ENCODE peak calls at places on chromosomes 3 and 15, in seven cellular contexts. One of them, this sample, is unnamed.

GRCh38 chr3:120039642-120040610 is 54.3 kb downstream of the GSK3B start:
- DNase-seq in heart right ventricle: no peak
- DNase-seq in epithelial cell of esophagus: no peak
- DNase-seq in ovary: no peak
- DNase-seq in neural progenitor cell: peak
- DNase-seq in astrocyte of the spinal cord: no peak
- DNase-seq in fibroblast of pulmonary artery: no peak
- DNase-seq in this sample: no peak

GRCh38 chr3:21392521-21392920 is 358.5 kb downstream of the ZNF385D start:
- DNase-seq in heart right ventricle: no peak
- DNase-seq in epithelial cell of esophagus: no peak
- DNase-seq in ovary: no peak
- DNase-seq in neural progenitor cell: no peak
- DNase-seq in astrocyte of the spinal cord: no peak
- DNase-seq in fibroblast of pulmonary artery: peak
- DNase-seq in this sample: no peak

GRCh38 chr3:183085634-183086390 is 13.5 kb downstream of the MCCC1 start:
- DNase-seq in heart right ventricle: no peak
- DNase-seq in epithelial cell of esophagus: peak
- DNase-seq in ovary: no peak
- DNase-seq in neural progenitor cell: peak
- DNase-seq in astrocyte of the spinal cord: peak
- DNase-seq in fibroblast of pulmonary artery: peak
- DNase-seq in this sample: no peak

GRCh38 chr3:98110191-98110908 is 20.2 kb upstream of the OR5H1 start:
- DNase-seq in heart right ventricle: no peak
- DNase-seq in epithelial cell of esophagus: no peak
- DNase-seq in ovary: no peak
- DNase-seq in neural progenitor cell: peak
- DNase-seq in astrocyte of the spinal cord: no peak
- DNase-seq in fibroblast of pulmonary artery: no peak
- DNase-seq in this sample: no peak

GRCh38 chr3:53544357-53544756 is 49.9 kb downstream of the CACNA1D start:
- DNase-seq in heart right ventricle: no peak
- DNase-seq in epithelial cell of esophagus: peak
- DNase-seq in ovary: no peak
- DNase-seq in neural progenitor cell: no peak
- DNase-seq in astrocyte of the spinal cord: no peak
- DNase-seq in fibroblast of pulmonary artery: no peak
- DNase-seq in this sample: no peak

GRCh38 chr3:34582054-34582453 is 783.6 kb downstream of the PDCD6IP start:
- DNase-seq in heart right ventricle: no peak
- DNase-seq in epithelial cell of esophagus: no peak
- DNase-seq in ovary: no peak
- DNase-seq in neural progenitor cell: no peak
- DNase-seq in astrocyte of the spinal cord: no peak
- DNase-seq in fibroblast of pulmonary artery: no peak
- DNase-seq in this sample: no peak

GRCh38 chr3:196141866-196142673 is 60.2 kb upstream of the TFRC start:
- DNase-seq in heart right ventricle: no peak
- DNase-seq in epithelial cell of esophagus: peak
- DNase-seq in ovary: no peak
- DNase-seq in neural progenitor cell: no peak
- DNase-seq in astrocyte of the spinal cord: no peak
- DNase-seq in fibroblast of pulmonary artery: no peak
- DNase-seq in this sample: no peak

GRCh38 chr3:112647122-112647521 is 6.2 kb upstream of the CCDC80 start:
- DNase-seq in heart right ventricle: no peak
- DNase-seq in epithelial cell of esophagus: peak
- DNase-seq in ovary: no peak
- DNase-seq in neural progenitor cell: peak
- DNase-seq in astrocyte of the spinal cord: peak
- DNase-seq in fibroblast of pulmonary artery: peak
- DNase-seq in this sample: peak

GRCh38 chr3:114112696-114113095 is 56.2 kb downstream of the QTRT2 start:
- DNase-seq in heart right ventricle: no peak
- DNase-seq in epithelial cell of esophagus: peak
- DNase-seq in ovary: no peak
- DNase-seq in neural progenitor cell: no peak
- DNase-seq in astrocyte of the spinal cord: no peak
- DNase-seq in fibroblast of pulmonary artery: peak
- DNase-seq in this sample: no peak

GRCh38 chr15:26665950-26666921 is 106.6 kb downstream of the GABRB3 start:
- DNase-seq in heart right ventricle: no peak
- DNase-seq in epithelial cell of esophagus: no peak
- DNase-seq in ovary: no peak
- DNase-seq in neural progenitor cell: peak
- DNase-seq in astrocyte of the spinal cord: no peak
- DNase-seq in fibroblast of pulmonary artery: no peak
- DNase-seq in this sample: no peak

GRCh38 chr15:25846377-25846776 is 16.8 kb downstream of the ATP10A start:
- DNase-seq in heart right ventricle: no peak
- DNase-seq in epithelial cell of esophagus: no peak
- DNase-seq in ovary: no peak
- DNase-seq in neural progenitor cell: no peak
- DNase-seq in astrocyte of the spinal cord: no peak
- DNase-seq in fibroblast of pulmonary artery: no peak
- DNase-seq in this sample: no peak

GRCh38 chr15:96354731-96355560 is 24.4 kb downstream of the NR2F2 start:
- DNase-seq in heart right ventricle: no peak
- DNase-seq in epithelial cell of esophagus: peak
- DNase-seq in ovary: peak
- DNase-seq in neural progenitor cell: peak
- DNase-seq in astrocyte of the spinal cord: peak
- DNase-seq in fibroblast of pulmonary artery: peak
- DNase-seq in this sample: peak
- H3K4me3 ChIP-seq in heart right ventricle: peak
- H3K4me3 ChIP-seq in epithelial cell of esophagus: peak
- H3K4me3 ChIP-seq in ovary: peak
- H3K4me3 ChIP-seq in neural progenitor cell: peak
- H3K4me3 ChIP-seq in astrocyte of the spinal cord: peak
- H3K4me3 ChIP-seq in fibroblast of pulmonary artery: peak
- H3K4me3 ChIP-seq in this sample: peak

GRCh38 chr15:62298811-62299210 is 133.7 kb upstream of the C2CD4B start:
- DNase-seq in heart right ventricle: no peak
- DNase-seq in epithelial cell of esophagus: no peak
- DNase-seq in ovary: no peak
- DNase-seq in neural progenitor cell: no peak
- DNase-seq in astrocyte of the spinal cord: no peak
- DNase-seq in fibroblast of pulmonary artery: no peak
- DNase-seq in this sample: no peak

GRCh38 chr15:62306851-62307504 is 141.9 kb upstream of the C2CD4B start:
- DNase-seq in heart right ventricle: peak
- DNase-seq in epithelial cell of esophagus: peak
- DNase-seq in ovary: peak
- DNase-seq in neural progenitor cell: peak
- DNase-seq in astrocyte of the spinal cord: peak
- DNase-seq in fibroblast of pulmonary artery: peak
- DNase-seq in this sample: peak

GRCh38 chr15:62299541-62299940 is 134.5 kb upstream of the C2CD4B start:
- DNase-seq in heart right ventricle: no peak
- DNase-seq in epithelial cell of esophagus: no peak
- DNase-seq in ovary: no peak
- DNase-seq in neural progenitor cell: no peak
- DNase-seq in astrocyte of the spinal cord: no peak
- DNase-seq in fibroblast of pulmonary artery: no peak
- DNase-seq in this sample: no peak

GRCh38 chr15:62297933-62298332 is 132.8 kb upstream of the C2CD4B start:
- DNase-seq in heart right ventricle: no peak
- DNase-seq in epithelial cell of esophagus: no peak
- DNase-seq in ovary: no peak
- DNase-seq in neural progenitor cell: no peak
- DNase-seq in astrocyte of the spinal cord: no peak
- DNase-seq in fibroblast of pulmonary artery: no peak
- DNase-seq in this sample: no peak

DNA sequence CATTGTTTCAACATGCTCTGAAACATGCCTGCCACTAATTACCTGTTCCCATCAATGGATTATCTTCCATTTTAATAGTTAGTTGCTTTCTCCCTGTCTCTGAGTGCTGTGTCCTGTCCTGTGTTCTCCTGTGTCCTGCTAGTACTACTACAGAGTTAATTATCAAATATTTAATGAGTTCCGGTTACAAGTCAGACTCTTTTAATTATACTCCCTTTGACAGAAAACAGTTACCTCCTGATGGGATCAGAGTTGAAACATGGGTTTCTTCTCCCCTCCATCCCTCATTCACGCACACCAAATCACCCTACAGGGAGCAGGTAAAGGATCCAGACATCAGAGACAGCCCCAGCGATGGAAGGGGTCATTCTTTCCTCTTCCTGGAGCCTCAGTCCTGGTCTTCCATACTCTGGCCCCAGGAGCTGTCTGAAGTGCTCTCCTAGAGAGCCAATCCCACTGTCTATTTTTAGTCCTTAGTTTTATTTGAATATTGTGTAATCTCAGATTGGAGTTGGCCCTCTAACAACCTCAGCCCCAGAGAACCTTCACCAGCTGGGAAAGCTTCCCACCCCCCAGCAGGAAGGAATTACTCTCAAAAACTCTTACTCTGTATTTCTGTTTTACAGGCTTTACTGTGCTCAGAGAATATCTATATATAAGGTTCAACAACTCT is 137.0 kb upstream of the C2CD4B start:
- DNase-seq in heart right ventricle: no peak
- DNase-seq in epithelial cell of esophagus: no peak
- DNase-seq in ovary: no peak
- DNase-seq in neural progenitor cell: no peak
- DNase-seq in astrocyte of the spinal cord: peak
- DNase-seq in fibroblast of pulmonary artery: peak
- DNase-seq in this sample: no peak
- H3K4me3 ChIP-seq in heart right ventricle: no peak
- H3K4me3 ChIP-seq in epithelial cell of esophagus: no peak
- H3K4me3 ChIP-seq in ovary: no peak
- H3K4me3 ChIP-seq in neural progenitor cell: no peak
- H3K4me3 ChIP-seq in astrocyte of the spinal cord: no peak
- H3K4me3 ChIP-seq in fibroblast of pulmonary artery: no peak
- H3K4me3 ChIP-seq in this sample: no peak

GRCh38 chr3:141368925-141369794 is 856 bp downstream of the ZBTB38 start:
- DNase-seq in heart right ventricle: no peak
- DNase-seq in epithelial cell of esophagus: peak
- DNase-seq in ovary: no peak
- DNase-seq in neural progenitor cell: no peak
- DNase-seq in astrocyte of the spinal cord: peak
- DNase-seq in fibroblast of pulmonary artery: peak
- DNase-seq in this sample: peak
- H3K4me3 ChIP-seq in heart right ventricle: peak
- H3K4me3 ChIP-seq in epithelial cell of esophagus: peak
- H3K4me3 ChIP-seq in ovary: no peak
- H3K4me3 ChIP-seq in neural progenitor cell: no peak
- H3K4me3 ChIP-seq in astrocyte of the spinal cord: peak
- H3K4me3 ChIP-seq in fibroblast of pulmonary artery: peak
- H3K4me3 ChIP-seq in this sample: peak

DNA sequence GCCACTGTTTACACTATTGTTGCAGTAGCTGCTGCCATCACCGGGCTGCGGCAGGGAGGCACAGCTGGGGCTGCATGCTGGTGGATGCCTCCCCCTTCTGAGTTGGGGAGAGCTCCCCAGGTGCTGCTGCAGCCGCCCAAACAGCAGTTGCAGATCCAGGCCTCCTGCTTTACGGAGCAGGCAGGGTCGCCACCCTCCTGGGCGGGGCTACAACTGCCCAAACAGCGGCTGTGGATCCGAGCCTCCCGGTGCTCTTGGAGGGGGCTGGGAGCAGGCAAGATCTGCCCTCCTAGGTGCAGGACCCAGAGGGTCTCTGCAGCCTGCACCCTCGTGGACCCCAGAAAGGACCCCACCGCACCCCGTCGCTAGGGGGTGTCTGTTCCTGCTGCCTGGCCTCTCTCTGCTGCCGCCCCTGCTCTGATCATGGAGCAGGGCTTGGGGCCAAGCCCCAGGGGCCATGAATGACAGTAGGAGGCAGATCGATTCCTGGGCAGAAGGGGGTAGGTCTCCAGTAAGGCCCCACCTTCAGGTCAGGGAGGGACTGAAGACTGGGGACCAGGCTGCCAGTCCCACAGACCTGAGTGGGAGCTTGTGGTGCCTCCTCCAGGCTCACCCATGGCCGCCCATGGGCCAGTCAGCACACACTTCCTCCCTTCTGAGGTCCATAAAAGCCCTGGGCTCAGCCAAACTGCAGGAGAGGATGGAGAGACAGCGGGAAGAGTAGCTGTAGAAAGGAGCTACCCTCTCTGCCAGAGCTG is 4.5 kb upstream of the SKIC8 start:
- DNase-seq in heart right ventricle: no peak
- DNase-seq in epithelial cell of esophagus: no peak
- DNase-seq in ovary: no peak
- DNase-seq in neural progenitor cell: no peak
- DNase-seq in astrocyte of the spinal cord: no peak
- DNase-seq in fibroblast of pulmonary artery: no peak
- DNase-seq in this sample: no peak
- H3K4me3 ChIP-seq in heart right ventricle: no peak
- H3K4me3 ChIP-seq in epithelial cell of esophagus: no peak
- H3K4me3 ChIP-seq in ovary: no peak
- H3K4me3 ChIP-seq in neural progenitor cell: no peak
- H3K4me3 ChIP-seq in astrocyte of the spinal cord: no peak
- H3K4me3 ChIP-seq in fibroblast of pulmonary artery: no peak
- H3K4me3 ChIP-seq in this sample: no peak

GRCh38 chr15:56240390-56240789 is 3.3 kb downstream of the RFX7 start:
- DNase-seq in heart right ventricle: no peak
- DNase-seq in epithelial cell of esophagus: peak
- DNase-seq in ovary: no peak
- DNase-seq in neural progenitor cell: no peak
- DNase-seq in astrocyte of the spinal cord: no peak
- DNase-seq in fibroblast of pulmonary artery: no peak
- DNase-seq in this sample: no peak
- H3K4me3 ChIP-seq in heart right ventricle: no peak
- H3K4me3 ChIP-seq in epithelial cell of esophagus: peak
- H3K4me3 ChIP-seq in ovary: no peak
- H3K4me3 ChIP-seq in neural progenitor cell: peak
- H3K4me3 ChIP-seq in astrocyte of the spinal cord: no peak
- H3K4me3 ChIP-seq in fibroblast of pulmonary artery: peak
- H3K4me3 ChIP-seq in this sample: no peak

GRCh38 chr15:80679805-80680175 is 15.3 kb upstream of the ABHD17C start:
- DNase-seq in heart right ventricle: no peak
- DNase-seq in epithelial cell of esophagus: peak
- DNase-seq in ovary: no peak
- DNase-seq in neural progenitor cell: no peak
- DNase-seq in astrocyte of the spinal cord: no peak
- DNase-seq in fibroblast of pulmonary artery: no peak
- DNase-seq in this sample: no peak
- H3K4me3 ChIP-seq in heart right ventricle: no peak
- H3K4me3 ChIP-seq in epithelial cell of esophagus: no peak
- H3K4me3 ChIP-seq in ovary: no peak
- H3K4me3 ChIP-seq in neural progenitor cell: no peak
- H3K4me3 ChIP-seq in astrocyte of the spinal cord: no peak
- H3K4me3 ChIP-seq in fibroblast of pulmonary artery: no peak
- H3K4me3 ChIP-seq in this sample: no peak

GRCh38 chr3:43691120-43692002 is 623 bp downstream of the ABHD5 start:
- DNase-seq in heart right ventricle: peak
- DNase-seq in epithelial cell of esophagus: peak
- DNase-seq in ovary: peak
- DNase-seq in neural progenitor cell: peak
- DNase-seq in astrocyte of the spinal cord: peak
- DNase-seq in fibroblast of pulmonary artery: peak
- DNase-seq in this sample: no peak
- H3K4me3 ChIP-seq in heart right ventricle: peak
- H3K4me3 ChIP-seq in epithelial cell of esophagus: peak
- H3K4me3 ChIP-seq in ovary: peak
- H3K4me3 ChIP-seq in neural progenitor cell: peak
- H3K4me3 ChIP-seq in astrocyte of the spinal cord: peak
- H3K4me3 ChIP-seq in fibroblast of pulmonary artery: peak
- H3K4me3 ChIP-seq in this sample: peak